ENCODE peak calls at places on chromosomes 16 and 17, in nine cellular contexts. X is uterus, F is neural progenitor cell, Z is adrenal gland, Y is heart right ventricle, C is cardiac muscle cell, Q is mucosa of descending colon, R is left lung, P is PC-9. D is an unnamed sample.

GRCh38 chr16:88842806-88843205 is 13.9 kb downstream of the GALNS start:
- DNase-seq in X (no peak), F (no peak), Z (no peak), Y (no peak), C (no peak), Q (no peak), R (no peak), P (no peak), D (no peak)

GRCh38 chr17:60305141-60305540 is 86.8 kb downstream of the USP32 start:
- DNase-seq in X (no peak), F (no peak), Z (no peak), Y (no peak), C (peak; percentile 16), Q (no peak), R (peak; percentile 45), P (no peak), D (no peak)

GRCh38 chr16:27369806-27370205 is 32.2 kb upstream of the IL21R start:
- DNase-seq in X (no peak), F (no peak), Z (no peak), Y (no peak), C (no peak), Q (no peak), R (no peak), P (no peak), D (no peak)

GRCh38 chr17:57747221-57748017 is 2.3 kb upstream of the CCDC182 start:
- DNase-seq in X (peak; percentile 28), F (peak; percentile 73), Z (peak; percentile 42), Y (peak; percentile 28), C (peak; percentile 78), Q (no peak), R (no peak), P (peak; percentile 15), D (peak; percentile 24)

GRCh38 chr16:27246439-27246838 is 22.1 kb downstream of the NSMCE1 start:
- DNase-seq in X (no peak), F (no peak), Z (no peak), Y (no peak), C (no peak), Q (no peak), R (peak; percentile 28), P (no peak), D (no peak)

GRCh38 chr17:60468371-60468770 is 46.1 kb downstream of the CHCT1 start:
- DNase-seq in X (no peak), F (no peak), Z (no peak), Y (no peak), C (no peak), Q (no peak), R (no peak), P (no peak), D (no peak)

GRCh38 chr16:30528799-30529457 is 2.6 kb upstream of the ZNF768 start:
- DNase-seq in X (no peak), F (no peak), Z (no peak), Y (no peak), C (no peak), Q (no peak), R (no peak), P (no peak), D (no peak)

GRCh38 chr17:32943647-32944191 is 15.8 kb downstream of the TMEM98 start:
- DNase-seq in X (peak; percentile 53), F (no peak), Z (no peak), Y (no peak), C (peak; percentile 95), Q (no peak), R (no peak), P (no peak), D (no peak)

GRCh38 chr17:50117202-50118040 is 12.5 kb downstream of the SAMD14 start:
- DNase-seq in X (no peak), F (peak; percentile 92), Z (peak; percentile 53), Y (no peak), C (peak; percentile 71), Q (peak; percentile 80), R (no peak), P (peak; percentile 62), D (peak; percentile 40)

GRCh38 chr16:11104168-11105037 is 151.6 kb downstream of the SOCS1 start:
- DNase-seq in X (no peak), F (no peak), Z (no peak), Y (no peak), C (no peak), Q (no peak), R (no peak), P (no peak), D (no peak)
- H3K4me1 ChIP-seq in X (peaks cover 4% of the 10 kb centered on the region), F (peaks cover 7% of the 10 kb centered on the region), Z (peaks cover 43% of the 10 kb centered on the region), Y (peaks cover 72% of the 10 kb centered on the region), C (peaks cover 40% of the 10 kb centered on the region), Q (peaks cover 20% of the 10 kb centered on the region), R (peaks cover 53% of the 10 kb centered on the region), P (peaks cover 26% of the 10 kb centered on the region), D (peaks cover 12% of the 10 kb centered on the region)

GRCh38 chr17:48718781-48719641 is 3.3 kb downstream of the PRAC1 start:
- DNase-seq in X (no peak), F (peak; percentile 64), Z (no peak), Y (no peak), C (no peak), Q (peak; percentile 67), R (no peak), P (no peak), D (no peak)
- H3K4me3 ChIP-seq in X (no peak overlapping the region), F (no peak overlapping the region), Z (no peak overlapping the region), Y (no peak overlapping the region), C (no peak overlapping the region), Q (peak overlapping the region; percentile 25), R (no peak overlapping the region), P (no peak overlapping the region), D (no peak overlapping the region)

DNA sequence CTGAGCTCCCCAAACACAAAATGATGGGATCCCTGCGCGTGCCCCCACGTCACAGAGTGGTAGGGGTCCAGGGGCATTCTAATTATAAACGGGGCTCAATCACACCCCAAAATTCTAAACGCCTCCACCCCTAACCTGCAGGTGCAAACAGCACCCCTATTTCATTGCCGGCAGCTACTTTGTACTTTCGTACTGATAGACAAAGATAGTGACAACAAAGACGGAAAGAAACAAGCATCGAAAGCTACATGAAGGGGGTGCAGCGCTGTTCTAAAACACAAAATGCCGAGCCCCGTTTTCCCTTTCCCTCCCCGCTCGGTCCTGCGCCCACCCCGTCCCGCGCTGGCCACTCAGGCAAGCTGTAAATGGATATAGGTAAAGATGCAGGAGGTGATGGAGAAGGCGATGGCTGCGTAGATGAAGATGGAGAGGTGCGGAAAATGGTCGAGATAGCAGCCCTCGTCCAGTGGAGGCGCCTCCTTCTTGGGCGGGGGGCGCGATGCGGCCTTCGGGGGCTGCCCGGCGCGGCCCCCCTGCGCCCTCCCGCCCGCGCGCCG is 14.0 kb downstream of the MIS12 start:
- DNase-seq in X (no peak), F (no peak), Z (no peak), Y (no peak), C (no peak), Q (no peak), R (no peak), P (no peak), D (peak; percentile 14)
- TF ChIP-seq CTCF in X (no peak), F (peak; percentile 3), Z (no peak), Y (no peak), C (no peak), Q (no peak), R (no peak), P (no peak), D (no peak)

DNA sequence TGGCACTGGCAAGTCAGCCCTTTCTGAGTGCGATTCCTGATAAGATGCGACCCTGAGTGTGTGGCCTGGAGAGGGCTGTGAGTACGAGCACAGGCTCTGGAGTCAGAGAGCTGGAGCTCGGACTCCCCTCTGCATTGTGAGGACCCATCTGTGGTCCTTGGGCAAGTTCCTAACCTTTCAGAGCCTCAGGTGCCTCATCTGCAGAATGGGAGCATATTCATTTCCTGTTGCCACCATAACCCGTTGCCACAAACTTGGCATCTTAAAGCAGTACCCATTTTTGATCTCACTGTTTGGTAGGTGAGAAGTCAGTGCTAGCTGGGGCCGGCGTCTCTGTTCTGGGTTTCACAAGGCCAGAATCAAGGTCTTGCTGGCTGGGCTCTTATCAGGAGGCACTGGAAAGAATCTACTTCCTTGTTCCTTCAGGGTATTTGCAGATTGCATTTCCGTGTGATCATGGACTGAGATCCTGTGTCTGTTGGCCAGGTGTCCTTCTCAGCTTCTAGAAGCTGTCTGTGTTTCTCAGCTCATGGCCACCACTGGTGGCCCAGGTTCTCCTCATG is 20.2 kb downstream of the KNOP1 start:
- DNase-seq in X (no peak), F (no peak), Z (no peak), Y (no peak), C (no peak), Q (peak; percentile 68), R (no peak), P (no peak), D (no peak)
- H3K4me1 ChIP-seq in X (no peaks in the 10 kb centered on the region), F (no peaks in the 10 kb centered on the region), Z (peaks cover 54% of the 10 kb centered on the region), Y (peaks cover 55% of the 10 kb centered on the region), C (no peaks in the 10 kb centered on the region), Q (peaks cover 53% of the 10 kb centered on the region), R (peaks cover 43% of the 10 kb centered on the region), P (peaks cover 22% of the 10 kb centered on the region), D (peaks cover 34% of the 10 kb centered on the region)

GRCh38 chr17:73165616-73166404 is 1.0 kb downstream of the SSTR2 start:
- DNase-seq in X (no peak), F (peak; percentile 68), Z (no peak), Y (no peak), C (no peak), Q (no peak), R (no peak), P (no peak), D (no peak)
- H3K4me3 ChIP-seq in X (peak overlapping the region; percentile 19), F (peak overlapping the region; percentile 86), Z (peak overlapping the region; percentile 52), Y (peak overlapping the region; percentile 21), C (peak overlapping the region; percentile 82), Q (no peak overlapping the region), R (peak overlapping the region; percentile 5), P (peak overlapping the region; percentile 47), D (no peak overlapping the region)

GRCh38 chr17:73823684-73824083 is 179.4 kb upstream of the SDK2 start:
- DNase-seq in X (no peak), F (no peak), Z (no peak), Y (no peak), C (no peak), Q (no peak), R (no peak), P (no peak), D (no peak)

GRCh38 chr17:73824321-73824720 is 180.1 kb upstream of the SDK2 start:
- DNase-seq in X (no peak), F (no peak), Z (no peak), Y (no peak), C (no peak), Q (no peak), R (no peak), P (no peak), D (no peak)

GRCh38 chr17:73827627-73828241 is 183.5 kb upstream of the SDK2 start:
- DNase-seq in X (no peak), F (no peak), Z (no peak), Y (peak; percentile 10), C (peak; percentile 13), Q (peak; percentile 40), R (no peak), P (no peak), D (no peak)

GRCh38 chr17:73826872-73827228 is 182.6 kb upstream of the SDK2 start:
- DNase-seq in X (no peak), F (no peak), Z (no peak), Y (no peak), C (no peak), Q (no peak), R (no peak), P (no peak), D (no peak)

GRCh38 chr17:73826181-73826871 is 182.1 kb upstream of the SDK2 start:
- DNase-seq in X (no peak), F (no peak), Z (no peak), Y (no peak), C (no peak), Q (no peak), R (no peak), P (no peak), D (no peak)
- TF ChIP-seq CTCF in X (no peak), F (no peak), Z (no peak), Y (no peak), C (no peak), Q (no peak), R (no peak), P (no peak), D (no peak)